ENCODE peak calls at places on chromosomes 13 and 19, in seven cellular contexts. One of them, this sample, is unnamed.

GRCh38 chr19:13652810-13653590 is 111.3 kb upstream of the MRI1 start:
- DNase-seq in dorsolateral prefrontal cortex: no peak
- DNase-seq in ELR: no peak
- DNase-seq in activated CD4-positive, alpha-beta T cell treated with anti-CD3 and anti-CD28 coated beads for 1 hour: no peak
- DNase-seq in stimulated activated CD8-positive, alpha-beta memory T cell treated with anti-CD3 and anti-CD28 coated beads, Interleukin-7, amount 100 ng/mL, for 1 hour: no peak
- DNase-seq in GM12865: no peak
- DNase-seq in progenitor cell of endocrine pancreas: no peak
- DNase-seq in this sample: no peak

GRCh38 chr13:76836311-76836710 is 49.9 kb downstream of the KCTD12 start:
- DNase-seq in dorsolateral prefrontal cortex: no peak
- DNase-seq in ELR: peak; percentile 67
- DNase-seq in activated CD4-positive, alpha-beta T cell treated with anti-CD3 and anti-CD28 coated beads for 1 hour: no peak
- DNase-seq in stimulated activated CD8-positive, alpha-beta memory T cell treated with anti-CD3 and anti-CD28 coated beads, Interleukin-7, amount 100 ng/mL, for 1 hour: no peak
- DNase-seq in GM12865: no peak
- DNase-seq in progenitor cell of endocrine pancreas: no peak
- DNase-seq in this sample: no peak

GRCh38 chr19:46759817-46760333 is 13.6 kb upstream of the STRN4 start:
- DNase-seq in dorsolateral prefrontal cortex: no peak
- DNase-seq in ELR: no peak
- DNase-seq in activated CD4-positive, alpha-beta T cell treated with anti-CD3 and anti-CD28 coated beads for 1 hour: no peak
- DNase-seq in stimulated activated CD8-positive, alpha-beta memory T cell treated with anti-CD3 and anti-CD28 coated beads, Interleukin-7, amount 100 ng/mL, for 1 hour: no peak
- DNase-seq in GM12865: no peak
- DNase-seq in progenitor cell of endocrine pancreas: no peak
- DNase-seq in this sample: no peak

GRCh38 chr13:61413572-61413971 is 2.1 kb downstream of the PCDH20 start:
- DNase-seq in dorsolateral prefrontal cortex: no peak
- DNase-seq in ELR: no peak
- DNase-seq in activated CD4-positive, alpha-beta T cell treated with anti-CD3 and anti-CD28 coated beads for 1 hour: no peak
- DNase-seq in stimulated activated CD8-positive, alpha-beta memory T cell treated with anti-CD3 and anti-CD28 coated beads, Interleukin-7, amount 100 ng/mL, for 1 hour: no peak
- DNase-seq in GM12865: no peak
- DNase-seq in progenitor cell of endocrine pancreas: peak; percentile 14
- DNase-seq in this sample: peak; percentile 47

GRCh38 chr13:31045621-31046081 is 113.2 kb downstream of the TEX26 start:
- DNase-seq in dorsolateral prefrontal cortex: no peak
- DNase-seq in ELR: peak; percentile 99
- DNase-seq in activated CD4-positive, alpha-beta T cell treated with anti-CD3 and anti-CD28 coated beads for 1 hour: peak; percentile 64
- DNase-seq in stimulated activated CD8-positive, alpha-beta memory T cell treated with anti-CD3 and anti-CD28 coated beads, Interleukin-7, amount 100 ng/mL, for 1 hour: peak; percentile 45
- DNase-seq in GM12865: peak; percentile 53
- DNase-seq in progenitor cell of endocrine pancreas: no peak
- DNase-seq in this sample: no peak

GRCh38 chr19:29971002-29971401 is 29.0 kb downstream of the URI1 start:
- DNase-seq in dorsolateral prefrontal cortex: no peak
- DNase-seq in ELR: no peak
- DNase-seq in activated CD4-positive, alpha-beta T cell treated with anti-CD3 and anti-CD28 coated beads for 1 hour: no peak
- DNase-seq in stimulated activated CD8-positive, alpha-beta memory T cell treated with anti-CD3 and anti-CD28 coated beads, Interleukin-7, amount 100 ng/mL, for 1 hour: no peak
- DNase-seq in GM12865: no peak
- DNase-seq in progenitor cell of endocrine pancreas: no peak
- DNase-seq in this sample: no peak

GRCh38 chr19:14977128-14977527 is 2.5 kb downstream of the SLC1A6 start:
- DNase-seq in dorsolateral prefrontal cortex: no peak
- DNase-seq in ELR: no peak
- DNase-seq in activated CD4-positive, alpha-beta T cell treated with anti-CD3 and anti-CD28 coated beads for 1 hour: no peak
- DNase-seq in stimulated activated CD8-positive, alpha-beta memory T cell treated with anti-CD3 and anti-CD28 coated beads, Interleukin-7, amount 100 ng/mL, for 1 hour: no peak
- DNase-seq in GM12865: no peak
- DNase-seq in progenitor cell of endocrine pancreas: no peak
- DNase-seq in this sample: no peak

GRCh38 chr19:49896863-49897621 is at the start of gene IL4I1:
- DNase-seq in dorsolateral prefrontal cortex: no peak
- DNase-seq in ELR: peak; percentile 40
- DNase-seq in activated CD4-positive, alpha-beta T cell treated with anti-CD3 and anti-CD28 coated beads for 1 hour: peak; percentile 54
- DNase-seq in stimulated activated CD8-positive, alpha-beta memory T cell treated with anti-CD3 and anti-CD28 coated beads, Interleukin-7, amount 100 ng/mL, for 1 hour: peak; percentile 20
- DNase-seq in GM12865: peak; percentile 94
- DNase-seq in progenitor cell of endocrine pancreas: no peak
- DNase-seq in this sample: no peak

GRCh38 chr19:5947435-5947834 is 30.5 kb downstream of the RANBP3 start:
- DNase-seq in dorsolateral prefrontal cortex: peak; percentile 76
- DNase-seq in ELR: no peak
- DNase-seq in activated CD4-positive, alpha-beta T cell treated with anti-CD3 and anti-CD28 coated beads for 1 hour: no peak
- DNase-seq in stimulated activated CD8-positive, alpha-beta memory T cell treated with anti-CD3 and anti-CD28 coated beads, Interleukin-7, amount 100 ng/mL, for 1 hour: no peak
- DNase-seq in GM12865: no peak
- DNase-seq in progenitor cell of endocrine pancreas: no peak
- DNase-seq in this sample: no peak

GRCh38 chr19:48398329-48399235 is 5.1 kb downstream of the GRIN2D start:
- DNase-seq in dorsolateral prefrontal cortex: no peak
- DNase-seq in ELR: peak; percentile 89
- DNase-seq in activated CD4-positive, alpha-beta T cell treated with anti-CD3 and anti-CD28 coated beads for 1 hour: peak; percentile 73
- DNase-seq in stimulated activated CD8-positive, alpha-beta memory T cell treated with anti-CD3 and anti-CD28 coated beads, Interleukin-7, amount 100 ng/mL, for 1 hour: peak; percentile 68
- DNase-seq in GM12865: peak; percentile 98
- DNase-seq in progenitor cell of endocrine pancreas: peak; percentile 51
- DNase-seq in this sample: peak; percentile 93

GRCh38 chr13:50456111-50456510 is 387.4 kb downstream of the DLEU7 start:
- DNase-seq in dorsolateral prefrontal cortex: no peak
- DNase-seq in ELR: no peak
- DNase-seq in activated CD4-positive, alpha-beta T cell treated with anti-CD3 and anti-CD28 coated beads for 1 hour: no peak
- DNase-seq in stimulated activated CD8-positive, alpha-beta memory T cell treated with anti-CD3 and anti-CD28 coated beads, Interleukin-7, amount 100 ng/mL, for 1 hour: no peak
- DNase-seq in GM12865: no peak
- DNase-seq in progenitor cell of endocrine pancreas: no peak
- DNase-seq in this sample: no peak

GRCh38 chr13:87872813-87873212 is 201.6 kb downstream of the SLITRK5 start:
- DNase-seq in dorsolateral prefrontal cortex: no peak
- DNase-seq in ELR: no peak
- DNase-seq in activated CD4-positive, alpha-beta T cell treated with anti-CD3 and anti-CD28 coated beads for 1 hour: no peak
- DNase-seq in stimulated activated CD8-positive, alpha-beta memory T cell treated with anti-CD3 and anti-CD28 coated beads, Interleukin-7, amount 100 ng/mL, for 1 hour: no peak
- DNase-seq in GM12865: no peak
- DNase-seq in progenitor cell of endocrine pancreas: no peak
- DNase-seq in this sample: no peak

GRCh38 chr19:31054430-31054829 is 294.8 kb downstream of the TSHZ3 start:
- DNase-seq in dorsolateral prefrontal cortex: no peak
- DNase-seq in ELR: peak; percentile 78
- DNase-seq in activated CD4-positive, alpha-beta T cell treated with anti-CD3 and anti-CD28 coated beads for 1 hour: no peak
- DNase-seq in stimulated activated CD8-positive, alpha-beta memory T cell treated with anti-CD3 and anti-CD28 coated beads, Interleukin-7, amount 100 ng/mL, for 1 hour: no peak
- DNase-seq in GM12865: no peak
- DNase-seq in progenitor cell of endocrine pancreas: peak; percentile 23
- DNase-seq in this sample: peak; percentile 47